ENCODE peak calls at places on chromosomes 5 and 9, in five cellular contexts. M, D, B, Z and T are unnamed samples.

GRCh38 chr9:89387970-89388867 is 69.9 kb downstream of the SECISBP2 start:
- DNase-seq in D (peak; percentile 76), B (peak; percentile 80), Z (peak; percentile 90), M (peak; percentile 42), T (peak; percentile 80)

GRCh38 chr9:93600504-93600903 is 24.1 kb downstream of the PHF2 start:
- DNase-seq in Z (no peak), D (no peak), B (no peak), M (no peak), T (no peak)

GRCh38 chr9:79023134-79023577 is 548.6 kb upstream of the TLE4 start:
- DNase-seq in Z (peak; percentile 78), M (no peak), D (no peak), B (peak; percentile 32), T (peak; percentile 98)

GRCh38 chr9:7180247-7180646 is 422.5 kb downstream of the KDM4C start:
- DNase-seq in M (no peak), Z (no peak), B (no peak), D (no peak), T (no peak)

GRCh38 chr5:170216262-170216864 is 16.4 kb upstream of the C5orf58 start:
- DNase-seq in B (peak; percentile 15), Z (peak; percentile 74), D (no peak), M (no peak), T (peak; percentile 71)

GRCh38 chr5:17732351-17732923 is 98.2 kb downstream of the TAF11L14 start:
- DNase-seq in Z (no peak), B (no peak), D (no peak), M (no peak), T (peak; percentile 12)

GRCh38 chr5:116441223-116441622 is 133.4 kb downstream of the SEMA6A start:
- DNase-seq in Z (no peak), M (no peak), B (no peak), D (no peak), T (no peak)

GRCh38 chr9:28389411-28389810 is 816.1 kb upstream of the C9orf72 start:
- DNase-seq in M (no peak), D (no peak), Z (no peak), B (no peak), T (no peak)

GRCh38 chr9:91945277-91946074 is 4.6 kb downstream of the ROR2 start:
- DNase-seq in Z (peak; percentile 78), D (no peak), B (peak; percentile 16), M (peak; percentile 59), T (no peak)

GRCh38 chr9:127634698-127635097 is 22.6 kb downstream of the STXBP1 start:
- DNase-seq in D (no peak), B (no peak), M (no peak), Z (no peak), T (no peak)
- TF ChIP-seq CTCF in D (no peak), B (no peak), M (no peak), Z (no peak), T (no peak)

DNA sequence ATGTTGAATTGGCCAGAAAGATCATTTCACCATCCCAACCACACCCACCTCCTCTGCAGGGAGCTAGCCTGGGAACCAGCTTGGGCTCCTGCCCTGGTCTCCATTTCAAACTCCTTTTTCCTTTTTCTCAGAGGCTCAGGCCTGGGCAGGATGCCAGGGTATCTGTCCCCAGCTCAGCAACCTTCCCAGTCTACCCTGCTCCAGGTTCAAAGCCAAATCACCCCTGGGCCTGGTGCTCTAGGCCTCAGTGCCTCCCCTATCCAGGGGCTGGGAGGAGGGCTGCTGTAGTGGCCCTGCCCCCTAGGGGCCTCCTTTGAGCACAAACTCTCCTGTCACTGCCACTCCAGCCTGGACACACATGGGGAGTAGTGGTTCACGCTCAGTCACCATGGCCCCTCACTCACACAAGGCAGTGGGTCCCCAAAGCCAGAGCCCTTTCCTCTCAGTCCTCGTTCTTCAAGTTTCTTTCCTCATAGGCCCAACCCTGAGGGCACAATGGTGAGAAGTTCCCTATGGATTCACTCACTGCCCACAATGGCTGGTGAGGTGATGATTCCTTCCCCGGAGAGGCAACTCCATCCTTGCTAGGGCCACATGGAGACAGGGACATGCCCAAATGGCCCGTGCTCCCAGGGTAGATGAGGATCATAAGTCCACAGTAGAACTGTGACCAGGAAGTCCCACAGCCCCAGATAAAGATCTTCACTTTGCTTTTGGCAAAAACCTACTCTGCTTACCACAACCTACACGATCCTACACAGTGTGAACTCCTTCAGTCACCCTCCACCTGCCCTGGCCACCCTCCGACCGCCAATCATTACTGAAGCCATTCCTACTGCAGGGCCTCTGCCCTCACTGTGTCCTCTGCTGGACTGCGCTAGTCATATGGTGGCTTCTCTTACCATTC is 1.6 kb upstream of the ST6GALNAC4 start:
- DNase-seq in Z (peak; percentile 65), D (peak; percentile 59), M (no peak), B (no peak), T (no peak)
- TF ChIP-seq CTCF in Z (peak; percentile 4), D (no peak), M (no peak), B (no peak), T (peak; percentile 11)

GRCh38 chr9:129351058-129351641 is 173.1 kb upstream of the IER5L start:
- DNase-seq in B (no peak), Z (no peak), M (no peak), D (no peak), T (no peak)
- TF ChIP-seq CTCF in B (no peak), Z (no peak), M (no peak), D (no peak), T (no peak)

GRCh38 chr5:176543428-176544182 is 5.5 kb upstream of the CDHR2 start:
- DNase-seq in Z (peak; percentile 42), D (peak; percentile 79), B (no peak), M (peak; percentile 82), T (peak; percentile 50)
- TF ChIP-seq CTCF in Z (no peak), D (no peak), B (no peak), M (no peak), T (no peak)

DNA sequence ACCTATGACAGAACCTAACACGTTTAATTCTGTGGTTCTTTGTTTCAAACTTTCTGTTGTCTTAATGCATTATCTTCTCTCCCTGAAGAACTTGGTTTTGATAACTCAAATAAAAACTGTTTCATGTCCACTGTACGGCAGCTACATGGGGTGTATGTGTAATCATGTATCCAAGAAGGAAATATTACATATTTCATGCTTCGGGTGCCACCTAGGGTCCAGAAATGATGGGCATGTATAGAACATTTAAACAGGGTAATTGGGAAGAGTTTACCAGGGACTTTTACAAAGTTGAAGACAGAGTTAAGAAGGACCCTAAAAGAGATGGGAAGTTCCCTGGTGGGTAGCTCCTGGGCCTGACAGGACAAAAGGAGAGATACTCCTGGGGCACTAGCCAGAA is 291.3 kb downstream of the FBXL7 start:
- DNase-seq in M (no peak), B (no peak), Z (peak; percentile 14), D (no peak), T (no peak)
- TF ChIP-seq CTCF in M (no peak), B (no peak), Z (no peak), D (no peak), T (no peak)